ENCODE peak calls at places on chromosomes 12 and 14, in eight cellular contexts. One of them, this sample, is unnamed.

GRCh38 chr14:68172664-68173063 is 353.1 kb downstream of the RAD51B start:
- DNase-seq in thoracic aorta: no peak
- DNase-seq in GM12865: no peak
- DNase-seq in AG04450: no peak
- DNase-seq in epithelial cell of esophagus: peak
- DNase-seq in lower lobe of right lung: no peak
- DNase-seq in Calu3: no peak
- DNase-seq in neural crest cell: no peak
- DNase-seq in this sample: peak

GRCh38 chr14:83816755-83817154 is 1713.2 kb upstream of the FLRT2 start:
- DNase-seq in GM12865: no peak
- DNase-seq in lower lobe of right lung: no peak
- DNase-seq in epithelial cell of esophagus: peak
- DNase-seq in neural crest cell: no peak
- DNase-seq in thoracic aorta: no peak
- DNase-seq in AG04450: no peak
- DNase-seq in Calu3: no peak
- DNase-seq in this sample: peak

GRCh38 chr12:77830502-77830901 is at the start of gene NAV3:
- DNase-seq in Calu3: no peak
- DNase-seq in AG04450: no peak
- DNase-seq in lower lobe of right lung: no peak
- DNase-seq in epithelial cell of esophagus: no peak
- DNase-seq in GM12865: no peak
- DNase-seq in neural crest cell: no peak
- DNase-seq in thoracic aorta: no peak
- DNase-seq in this sample: peak

GRCh38 chr12:113019045-113019444 is 37.5 kb upstream of the DTX1 start:
- DNase-seq in GM12865: no peak
- DNase-seq in Calu3: no peak
- DNase-seq in AG04450: no peak
- DNase-seq in thoracic aorta: no peak
- DNase-seq in lower lobe of right lung: no peak
- DNase-seq in epithelial cell of esophagus: peak
- DNase-seq in neural crest cell: no peak
- DNase-seq in this sample: peak

GRCh38 chr14:95440951-95441350 is 75.5 kb downstream of the SYNE3 start:
- DNase-seq in lower lobe of right lung: no peak
- DNase-seq in epithelial cell of esophagus: no peak
- DNase-seq in GM12865: no peak
- DNase-seq in thoracic aorta: no peak
- DNase-seq in neural crest cell: no peak
- DNase-seq in AG04450: no peak
- DNase-seq in Calu3: no peak
- DNase-seq in this sample: peak

GRCh38 chr14:99028041-99028440 is 244.0 kb downstream of the BCL11B start:
- DNase-seq in neural crest cell: no peak
- DNase-seq in AG04450: no peak
- DNase-seq in thoracic aorta: no peak
- DNase-seq in GM12865: no peak
- DNase-seq in lower lobe of right lung: no peak
- DNase-seq in epithelial cell of esophagus: no peak
- DNase-seq in Calu3: no peak
- DNase-seq in this sample: no peak

GRCh38 chr12:107302649-107303386 is 209.5 kb upstream of the CRY1 start:
- DNase-seq in GM12865: no peak
- DNase-seq in neural crest cell: no peak
- DNase-seq in Calu3: no peak
- DNase-seq in epithelial cell of esophagus: peak
- DNase-seq in lower lobe of right lung: no peak
- DNase-seq in thoracic aorta: no peak
- DNase-seq in AG04450: no peak
- DNase-seq in this sample: no peak

GRCh38 chr12:120099738-120100137 is 16.8 kb downstream of the RAB35 start:
- DNase-seq in AG04450: no peak
- DNase-seq in GM12865: no peak
- DNase-seq in epithelial cell of esophagus: no peak
- DNase-seq in Calu3: no peak
- DNase-seq in neural crest cell: no peak
- DNase-seq in lower lobe of right lung: no peak
- DNase-seq in thoracic aorta: no peak
- DNase-seq in this sample: no peak

GRCh38 chr14:70317969-70318634 is 41.4 kb downstream of the COX16 start:
- DNase-seq in epithelial cell of esophagus: peak
- DNase-seq in neural crest cell: peak
- DNase-seq in lower lobe of right lung: no peak
- DNase-seq in Calu3: peak
- DNase-seq in AG04450: peak
- DNase-seq in GM12865: peak
- DNase-seq in thoracic aorta: no peak
- DNase-seq in this sample: peak

GRCh38 chr14:55107766-55108554 is 21.1 kb upstream of the LGALS3 start:
- DNase-seq in neural crest cell: no peak
- DNase-seq in GM12865: peak
- DNase-seq in AG04450: peak
- DNase-seq in Calu3: peak
- DNase-seq in lower lobe of right lung: peak
- DNase-seq in epithelial cell of esophagus: peak
- DNase-seq in thoracic aorta: peak
- DNase-seq in this sample: peak

GRCh38 chr12:42507589-42507988 is 82.0 kb downstream of the PRICKLE1 start:
- DNase-seq in AG04450: no peak
- DNase-seq in thoracic aorta: no peak
- DNase-seq in GM12865: no peak
- DNase-seq in neural crest cell: no peak
- DNase-seq in Calu3: no peak
- DNase-seq in lower lobe of right lung: no peak
- DNase-seq in epithelial cell of esophagus: no peak
- DNase-seq in this sample: no peak

GRCh38 chr12:6067152-6067916 is 57.1 kb downstream of the VWF start:
- DNase-seq in epithelial cell of esophagus: no peak
- DNase-seq in neural crest cell: no peak
- DNase-seq in lower lobe of right lung: no peak
- DNase-seq in GM12865: no peak
- DNase-seq in Calu3: peak
- DNase-seq in thoracic aorta: no peak
- DNase-seq in AG04450: no peak
- DNase-seq in this sample: no peak

GRCh38 chr12:6065872-6066217 is 58.6 kb downstream of the VWF start:
- DNase-seq in lower lobe of right lung: peak
- DNase-seq in Calu3: no peak
- DNase-seq in thoracic aorta: no peak
- DNase-seq in neural crest cell: no peak
- DNase-seq in GM12865: no peak
- DNase-seq in epithelial cell of esophagus: no peak
- DNase-seq in AG04450: no peak
- DNase-seq in this sample: peak

GRCh38 chr12:6063379-6063735 is 61.1 kb downstream of the VWF start:
- DNase-seq in neural crest cell: no peak
- DNase-seq in Calu3: no peak
- DNase-seq in thoracic aorta: no peak
- DNase-seq in lower lobe of right lung: no peak
- DNase-seq in GM12865: no peak
- DNase-seq in epithelial cell of esophagus: no peak
- DNase-seq in AG04450: no peak
- DNase-seq in this sample: no peak

GRCh38 chr12:6066651-6067050 is 57.8 kb downstream of the VWF start:
- DNase-seq in neural crest cell: no peak
- DNase-seq in epithelial cell of esophagus: peak
- DNase-seq in lower lobe of right lung: no peak
- DNase-seq in GM12865: no peak
- DNase-seq in Calu3: no peak
- DNase-seq in thoracic aorta: no peak
- DNase-seq in AG04450: no peak
- DNase-seq in this sample: no peak

GRCh38 chr12:6065131-6065871 is 59.2 kb downstream of the VWF start:
- DNase-seq in epithelial cell of esophagus: no peak
- DNase-seq in neural crest cell: no peak
- DNase-seq in Calu3: no peak
- DNase-seq in thoracic aorta: no peak
- DNase-seq in AG04450: no peak
- DNase-seq in GM12865: no peak
- DNase-seq in lower lobe of right lung: no peak
- DNase-seq in this sample: no peak
- TF ChIP-seq CTCF in epithelial cell of esophagus: no peak
- TF ChIP-seq CTCF in neural crest cell: no peak
- TF ChIP-seq CTCF in Calu3: no peak
- TF ChIP-seq CTCF in thoracic aorta: no peak
- TF ChIP-seq CTCF in AG04450: no peak
- TF ChIP-seq CTCF in GM12865: no peak
- TF ChIP-seq CTCF in lower lobe of right lung: no peak
- TF ChIP-seq CTCF in this sample: no peak

GRCh38 chr14:105059035-105059916 is 6.0 kb downstream of the GPR132 start:
- DNase-seq in neural crest cell: no peak
- DNase-seq in AG04450: no peak
- DNase-seq in GM12865: no peak
- DNase-seq in epithelial cell of esophagus: peak
- DNase-seq in lower lobe of right lung: peak
- DNase-seq in Calu3: no peak
- DNase-seq in thoracic aorta: no peak
- DNase-seq in this sample: no peak
- TF ChIP-seq CTCF in neural crest cell: no peak
- TF ChIP-seq CTCF in AG04450: no peak
- TF ChIP-seq CTCF in GM12865: no peak
- TF ChIP-seq CTCF in epithelial cell of esophagus: no peak
- TF ChIP-seq CTCF in lower lobe of right lung: no peak
- TF ChIP-seq CTCF in Calu3: no peak
- TF ChIP-seq CTCF in thoracic aorta: no peak
- TF ChIP-seq CTCF in this sample: no peak

DNA sequence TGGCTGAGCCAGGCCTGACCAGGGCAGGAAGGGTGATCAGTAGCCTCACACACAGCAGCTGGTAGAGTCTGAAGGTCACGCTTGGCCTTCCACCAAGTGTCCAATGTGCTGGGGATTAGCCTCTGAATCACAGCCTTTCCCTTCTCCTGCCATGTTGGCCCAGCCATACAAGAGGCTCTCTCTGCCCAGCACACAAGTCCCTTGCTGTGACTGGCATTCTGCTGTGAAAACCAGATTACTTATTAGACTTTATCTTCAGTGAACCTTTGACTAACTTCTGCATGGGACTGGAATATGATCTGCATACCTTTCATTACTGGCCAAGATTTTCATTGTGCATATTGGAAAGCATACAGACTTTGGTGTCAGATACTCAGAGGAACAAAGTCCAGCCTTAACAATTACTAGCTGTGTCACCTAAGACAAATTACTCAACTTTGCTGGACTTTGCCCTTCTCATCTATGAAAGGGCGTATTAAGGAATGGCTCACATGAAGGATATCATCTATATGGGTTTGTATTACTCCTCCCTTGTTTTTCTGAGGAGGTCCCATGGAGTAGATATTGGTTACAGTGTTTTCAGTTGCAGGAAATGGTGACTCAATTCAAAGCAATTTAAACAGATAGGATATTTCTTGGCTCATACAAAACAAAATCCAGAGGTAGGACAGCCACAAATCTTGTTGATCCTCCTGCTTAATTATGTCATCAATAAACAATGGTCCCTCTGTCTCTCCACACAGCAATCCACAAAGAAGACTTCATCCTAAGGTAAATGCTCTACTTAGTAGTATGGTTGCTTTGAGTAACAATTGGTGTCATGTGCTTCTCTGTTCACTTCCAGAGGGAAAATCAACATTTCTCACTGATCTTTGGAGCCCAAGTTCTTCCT is 99.6 kb downstream of the DYRK2 start:
- DNase-seq in epithelial cell of esophagus: peak
- DNase-seq in Calu3: peak
- DNase-seq in AG04450: no peak
- DNase-seq in lower lobe of right lung: no peak
- DNase-seq in neural crest cell: no peak
- DNase-seq in thoracic aorta: no peak
- DNase-seq in GM12865: no peak
- DNase-seq in this sample: peak
- TF ChIP-seq CTCF in epithelial cell of esophagus: no peak
- TF ChIP-seq CTCF in Calu3: no peak
- TF ChIP-seq CTCF in AG04450: no peak
- TF ChIP-seq CTCF in lower lobe of right lung: no peak
- TF ChIP-seq CTCF in neural crest cell: no peak
- TF ChIP-seq CTCF in thoracic aorta: no peak
- TF ChIP-seq CTCF in GM12865: no peak
- TF ChIP-seq CTCF in this sample: no peak

GRCh38 chr14:92601757-92602417 is 88.3 kb downstream of the RIN3 start:
- DNase-seq in neural crest cell: no peak
- DNase-seq in thoracic aorta: no peak
- DNase-seq in Calu3: no peak
- DNase-seq in AG04450: no peak
- DNase-seq in lower lobe of right lung: no peak
- DNase-seq in GM12865: no peak
- DNase-seq in epithelial cell of esophagus: no peak
- DNase-seq in this sample: no peak

GRCh38 chr14:92600318-92601053 is 86.9 kb downstream of the RIN3 start:
- DNase-seq in neural crest cell: no peak
- DNase-seq in lower lobe of right lung: no peak
- DNase-seq in thoracic aorta: no peak
- DNase-seq in epithelial cell of esophagus: peak
- DNase-seq in Calu3: no peak
- DNase-seq in GM12865: peak
- DNase-seq in AG04450: no peak
- DNase-seq in this sample: peak

GRCh38 chr14:92605274-92605940 is 91.8 kb downstream of the RIN3 start:
- DNase-seq in neural crest cell: no peak
- DNase-seq in Calu3: no peak
- DNase-seq in thoracic aorta: no peak
- DNase-seq in AG04450: no peak
- DNase-seq in lower lobe of right lung: no peak
- DNase-seq in GM12865: no peak
- DNase-seq in epithelial cell of esophagus: no peak
- DNase-seq in this sample: no peak

GRCh38 chr14:92601131-92601710 is 87.6 kb downstream of the RIN3 start:
- DNase-seq in AG04450: no peak
- DNase-seq in lower lobe of right lung: no peak
- DNase-seq in epithelial cell of esophagus: no peak
- DNase-seq in Calu3: no peak
- DNase-seq in neural crest cell: no peak
- DNase-seq in thoracic aorta: no peak
- DNase-seq in GM12865: no peak
- DNase-seq in this sample: no peak

DNA sequence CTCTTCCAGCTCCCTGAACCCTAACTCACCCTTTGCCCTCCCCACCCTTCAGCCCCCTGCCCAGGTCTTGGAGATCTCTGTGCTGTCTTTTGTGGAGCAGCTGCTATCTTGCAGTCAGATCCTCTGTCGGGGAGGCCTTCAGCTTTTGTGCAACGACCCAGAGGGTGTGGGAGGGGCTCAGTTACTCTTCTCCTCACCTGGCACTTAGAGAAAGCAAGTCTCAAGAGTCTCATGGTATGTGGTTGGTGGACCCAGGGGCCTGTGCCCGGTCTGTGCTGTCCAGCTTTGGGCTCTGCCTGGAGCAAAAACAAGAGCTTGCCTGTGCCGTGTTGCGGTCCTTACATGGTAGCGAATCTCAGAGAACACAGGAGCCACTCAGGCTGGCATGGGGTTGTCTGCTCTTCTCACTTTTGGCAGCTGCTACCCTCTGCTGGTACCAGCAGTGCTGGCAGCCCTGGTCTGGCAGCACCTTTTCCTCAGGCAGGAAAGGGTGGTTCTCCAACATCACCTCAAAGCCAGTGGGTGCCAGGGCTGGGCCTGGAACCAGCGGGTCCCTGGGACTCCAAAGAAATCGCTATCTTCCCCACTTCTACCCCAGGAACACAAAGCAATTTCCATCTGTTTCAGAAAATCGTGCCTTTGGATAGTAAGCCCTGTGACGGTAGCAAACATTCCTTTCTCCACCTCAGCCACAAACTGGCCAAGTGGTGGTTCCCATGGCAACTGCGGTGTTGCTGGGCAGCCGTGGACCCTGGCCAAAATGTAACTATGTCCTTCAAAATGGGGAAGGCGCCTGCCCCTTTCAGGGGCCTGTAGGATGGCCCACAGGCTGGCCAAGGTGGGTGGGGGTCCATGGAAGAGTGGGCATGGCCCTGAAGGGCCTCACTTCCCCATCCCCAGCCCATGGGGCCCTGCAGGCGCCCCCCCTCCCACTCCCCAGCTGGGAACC is 90.0 kb downstream of the RIN3 start:
- DNase-seq in lower lobe of right lung: peak
- DNase-seq in epithelial cell of esophagus: peak
- DNase-seq in AG04450: peak
- DNase-seq in thoracic aorta: peak
- DNase-seq in Calu3: peak
- DNase-seq in neural crest cell: no peak
- DNase-seq in GM12865: no peak
- DNase-seq in this sample: peak
- TF ChIP-seq CTCF in lower lobe of right lung: peak
- TF ChIP-seq CTCF in epithelial cell of esophagus: peak
- TF ChIP-seq CTCF in AG04450: peak
- TF ChIP-seq CTCF in thoracic aorta: peak
- TF ChIP-seq CTCF in Calu3: no peak
- TF ChIP-seq CTCF in neural crest cell: no peak
- TF ChIP-seq CTCF in GM12865: no peak
- TF ChIP-seq CTCF in this sample: peak